ENCODE peak calls at places on chromosomes 5 and 9, in eight cellular contexts. One of them, this sample, is unnamed.
A peak's percentile ranks its signal among the peaks of the same experiment; 100 is the strongest.

GRCh38 chr5:61563401-61563800 is 231.3 kb downstream of the ZSWIM6 start:
- DNase-seq in SK-N-SH: no peak
- DNase-seq in A549: peak; percentile 38
- DNase-seq in WTC11: no peak
- DNase-seq in H1: no peak
- DNase-seq in IMR-90: peak; percentile 7
- DNase-seq in HepG2: no peak
- DNase-seq in GM12878: no peak
- DNase-seq in this sample: no peak

GRCh38 chr9:134226221-134226930 is 62.0 kb upstream of the RNU6ATAC start:
- DNase-seq in SK-N-SH: no peak
- DNase-seq in A549: peak; percentile 43
- DNase-seq in WTC11: no peak
- DNase-seq in H1: no peak
- DNase-seq in IMR-90: peak; percentile 92
- DNase-seq in HepG2: peak; percentile 83
- DNase-seq in GM12878: no peak
- DNase-seq in this sample: no peak

GRCh38 chr9:128251701-128252100 is 24.1 kb downstream of the GOLGA2 start:
- DNase-seq in SK-N-SH: no peak
- DNase-seq in A549: no peak
- DNase-seq in WTC11: no peak
- DNase-seq in H1: no peak
- DNase-seq in IMR-90: no peak
- DNase-seq in HepG2: no peak
- DNase-seq in GM12878: no peak
- DNase-seq in this sample: no peak

GRCh38 chr9:33813712-33814641 is 3.0 kb upstream of the UBE2R2 start:
- DNase-seq in SK-N-SH: peak; percentile 41
- DNase-seq in A549: peak; percentile 60
- DNase-seq in WTC11: no peak
- DNase-seq in H1: no peak
- DNase-seq in IMR-90: peak; percentile 90
- DNase-seq in HepG2: peak; percentile 50
- DNase-seq in GM12878: no peak
- DNase-seq in this sample: peak; percentile 29

GRCh38 chr9:118612201-118612600 is 757.0 kb downstream of the BRINP1 start:
- DNase-seq in SK-N-SH: no peak
- DNase-seq in A549: no peak
- DNase-seq in WTC11: no peak
- DNase-seq in H1: no peak
- DNase-seq in IMR-90: no peak
- DNase-seq in HepG2: no peak
- DNase-seq in GM12878: no peak
- DNase-seq in this sample: no peak

GRCh38 chr5:117318528-117318927 is 743.9 kb upstream of the SEMA6A start:
- DNase-seq in SK-N-SH: no peak
- DNase-seq in A549: peak; percentile 11
- DNase-seq in WTC11: peak; percentile 32
- DNase-seq in H1: peak; percentile 9
- DNase-seq in IMR-90: no peak
- DNase-seq in HepG2: no peak
- DNase-seq in GM12878: no peak
- DNase-seq in this sample: no peak

GRCh38 chr5:77168884-77169254 is 41.6 kb upstream of the PDE8B start:
- DNase-seq in SK-N-SH: no peak
- DNase-seq in A549: peak; percentile 80
- DNase-seq in WTC11: no peak
- DNase-seq in H1: no peak
- DNase-seq in IMR-90: no peak
- DNase-seq in HepG2: no peak
- DNase-seq in GM12878: no peak
- DNase-seq in this sample: peak; percentile 40

GRCh38 chr5:158947831-158948230 is 151.9 kb downstream of the EBF1 start:
- DNase-seq in SK-N-SH: no peak
- DNase-seq in A549: no peak
- DNase-seq in WTC11: no peak
- DNase-seq in H1: no peak
- DNase-seq in IMR-90: peak; percentile 43
- DNase-seq in HepG2: no peak
- DNase-seq in GM12878: no peak
- DNase-seq in this sample: no peak

GRCh38 chr9:99040911-99041582 is 63.9 kb upstream of the TGFBR1 start:
- DNase-seq in SK-N-SH: no peak
- DNase-seq in A549: peak; percentile 5
- DNase-seq in WTC11: no peak
- DNase-seq in H1: no peak
- DNase-seq in IMR-90: peak; percentile 87
- DNase-seq in HepG2: no peak
- DNase-seq in GM12878: no peak
- DNase-seq in this sample: no peak

GRCh38 chr9:114852050-114852594 is 46.3 kb upstream of the TNFSF15 start:
- DNase-seq in SK-N-SH: no peak
- DNase-seq in A549: no peak
- DNase-seq in WTC11: no peak
- DNase-seq in H1: no peak
- DNase-seq in IMR-90: peak; percentile 64
- DNase-seq in HepG2: no peak
- DNase-seq in GM12878: no peak
- DNase-seq in this sample: no peak

GRCh38 chr9:125074976-125075375 is 68.4 kb downstream of the SCAI start:
- DNase-seq in SK-N-SH: no peak
- DNase-seq in A549: no peak
- DNase-seq in WTC11: no peak
- DNase-seq in H1: no peak
- DNase-seq in IMR-90: peak; percentile 75
- DNase-seq in HepG2: no peak
- DNase-seq in GM12878: no peak
- DNase-seq in this sample: no peak

GRCh38 chr9:135214706-135215105 is 127.2 kb downstream of the OLFM1 start:
- DNase-seq in SK-N-SH: no peak
- DNase-seq in A549: no peak
- DNase-seq in WTC11: peak; percentile 9
- DNase-seq in H1: no peak
- DNase-seq in IMR-90: no peak
- DNase-seq in HepG2: no peak
- DNase-seq in GM12878: no peak
- DNase-seq in this sample: no peak

GRCh38 chr9:96450613-96451544 is 910 bp downstream of the HABP4 start:
- DNase-seq in SK-N-SH: peak; percentile 77
- DNase-seq in A549: peak; percentile 29
- DNase-seq in WTC11: peak; percentile 30
- DNase-seq in H1: no peak
- DNase-seq in IMR-90: peak; percentile 30
- DNase-seq in HepG2: peak; percentile 25
- DNase-seq in GM12878: no peak
- DNase-seq in this sample: no peak

GRCh38 chr9:101299901-101300300 is 84.9 kb downstream of the BAAT start:
- DNase-seq in SK-N-SH: no peak
- DNase-seq in A549: no peak
- DNase-seq in WTC11: no peak
- DNase-seq in H1: no peak
- DNase-seq in IMR-90: no peak
- DNase-seq in HepG2: no peak
- DNase-seq in GM12878: no peak
- DNase-seq in this sample: no peak

GRCh38 chr5:78648359-78649219 is at the start of gene LHFPL2:
- DNase-seq in SK-N-SH: peak; percentile 95
- DNase-seq in A549: peak; percentile 67
- DNase-seq in WTC11: peak; percentile 81
- DNase-seq in H1: no peak
- DNase-seq in IMR-90: peak; percentile 68
- DNase-seq in HepG2: no peak
- DNase-seq in GM12878: no peak
- DNase-seq in this sample: peak; percentile 56

GRCh38 chr5:32542216-32543059 is 42.9 kb upstream of the SUB1 start:
- DNase-seq in SK-N-SH: no peak
- DNase-seq in A549: no peak
- DNase-seq in WTC11: no peak
- DNase-seq in H1: no peak
- DNase-seq in IMR-90: peak; percentile 84
- DNase-seq in HepG2: no peak
- DNase-seq in GM12878: peak; percentile 97
- DNase-seq in this sample: no peak

GRCh38 chr5:135107101-135107500 is 73.1 kb upstream of the PITX1 start:
- DNase-seq in SK-N-SH: no peak
- DNase-seq in A549: no peak
- DNase-seq in WTC11: no peak
- DNase-seq in H1: no peak
- DNase-seq in IMR-90: no peak
- DNase-seq in HepG2: no peak
- DNase-seq in GM12878: no peak
- DNase-seq in this sample: no peak

GRCh38 chr5:41794478-41794877 is 75.7 kb downstream of the OXCT1 start:
- DNase-seq in SK-N-SH: no peak
- DNase-seq in A549: peak; percentile 64
- DNase-seq in WTC11: no peak
- DNase-seq in H1: no peak
- DNase-seq in IMR-90: peak; percentile 98
- DNase-seq in HepG2: peak; percentile 3
- DNase-seq in GM12878: no peak
- DNase-seq in this sample: peak; percentile 16

GRCh38 chr5:157920828-157921170 is 61.9 kb upstream of the CLINT1 start:
- DNase-seq in SK-N-SH: no peak
- DNase-seq in A549: no peak
- DNase-seq in WTC11: no peak
- DNase-seq in H1: no peak
- DNase-seq in IMR-90: no peak
- DNase-seq in HepG2: no peak
- DNase-seq in GM12878: no peak
- DNase-seq in this sample: no peak

GRCh38 chr5:126481243-126481642 is 58.0 kb downstream of the GRAMD2B start:
- DNase-seq in SK-N-SH: no peak
- DNase-seq in A549: no peak
- DNase-seq in WTC11: no peak
- DNase-seq in H1: no peak
- DNase-seq in IMR-90: peak; percentile 83
- DNase-seq in HepG2: no peak
- DNase-seq in GM12878: no peak
- DNase-seq in this sample: no peak

GRCh38 chr9:8751531-8751930 is 952.0 kb upstream of the DMAC1 start:
- DNase-seq in SK-N-SH: no peak
- DNase-seq in A549: no peak
- DNase-seq in WTC11: no peak
- DNase-seq in H1: no peak
- DNase-seq in IMR-90: no peak
- DNase-seq in HepG2: no peak
- DNase-seq in GM12878: no peak
- DNase-seq in this sample: no peak

GRCh38 chr5:133362438-133362837 is 249.9 kb downstream of the FSTL4 start:
- DNase-seq in SK-N-SH: no peak
- DNase-seq in A549: no peak
- DNase-seq in WTC11: no peak
- DNase-seq in H1: no peak
- DNase-seq in IMR-90: no peak
- DNase-seq in HepG2: no peak
- DNase-seq in GM12878: no peak
- DNase-seq in this sample: no peak

GRCh38 chr9:114696814-114697544 is 15.0 kb upstream of the TEX48 start:
- DNase-seq in SK-N-SH: no peak
- DNase-seq in A549: no peak
- DNase-seq in WTC11: no peak
- DNase-seq in H1: no peak
- DNase-seq in IMR-90: peak; percentile 62
- DNase-seq in HepG2: no peak
- DNase-seq in GM12878: peak; percentile 65
- DNase-seq in this sample: no peak

DNA sequence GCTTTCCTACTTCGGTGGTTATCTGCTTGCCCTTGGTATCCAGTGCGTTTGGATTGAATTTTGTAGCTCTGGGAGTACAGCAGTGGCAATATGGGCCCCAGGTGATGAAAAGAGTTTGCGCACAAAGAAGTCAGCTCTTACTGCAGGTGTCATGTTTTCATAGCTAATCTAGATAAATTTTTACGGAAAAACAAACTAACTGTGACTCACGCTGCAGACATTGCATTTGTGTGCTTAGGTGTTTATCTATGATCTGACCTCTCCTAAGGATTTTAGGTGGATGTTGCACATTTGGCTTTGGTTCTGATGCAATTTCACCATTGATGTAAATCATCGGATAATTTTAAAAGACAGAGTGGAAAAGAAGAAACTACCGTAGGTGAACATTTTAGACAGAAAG is 92.1 kb downstream of the VCAN start:
- DNase-seq in SK-N-SH: no peak
- DNase-seq in A549: no peak
- DNase-seq in WTC11: no peak
- DNase-seq in H1: no peak
- DNase-seq in IMR-90: no peak
- DNase-seq in HepG2: peak; percentile 88
- DNase-seq in GM12878: no peak
- DNase-seq in this sample: no peak
- TF ChIP-seq USF2 in SK-N-SH: no peak
- TF ChIP-seq USF2 in A549: no peak
- TF ChIP-seq USF2 in WTC11: no peak
- TF ChIP-seq USF2 in H1: no peak
- TF ChIP-seq USF2 in IMR-90: no peak
- TF ChIP-seq USF2 in HepG2: no peak
- TF ChIP-seq USF2 in GM12878: no peak
- TF ChIP-seq USF2 in this sample: no peak

GRCh38 chr9:13952906-13953305 is 361.0 kb downstream of the NFIB start:
- DNase-seq in SK-N-SH: no peak
- DNase-seq in A549: no peak
- DNase-seq in WTC11: no peak
- DNase-seq in H1: no peak
- DNase-seq in IMR-90: no peak
- DNase-seq in HepG2: no peak
- DNase-seq in GM12878: no peak
- DNase-seq in this sample: no peak
- TF ChIP-seq USF2 in SK-N-SH: no peak
- TF ChIP-seq USF2 in A549: no peak
- TF ChIP-seq USF2 in WTC11: no peak
- TF ChIP-seq USF2 in H1: no peak
- TF ChIP-seq USF2 in IMR-90: no peak
- TF ChIP-seq USF2 in HepG2: no peak
- TF ChIP-seq USF2 in GM12878: no peak
- TF ChIP-seq USF2 in this sample: no peak

GRCh38 chr5:104903941-104904340 is 1341.4 kb upstream of the NUDT12 start:
- DNase-seq in SK-N-SH: no peak
- DNase-seq in A549: no peak
- DNase-seq in WTC11: no peak
- DNase-seq in H1: no peak
- DNase-seq in IMR-90: no peak
- DNase-seq in HepG2: no peak
- DNase-seq in GM12878: no peak
- DNase-seq in this sample: no peak

GRCh38 chr5:104909803-104910202 is 1347.2 kb upstream of the NUDT12 start:
- DNase-seq in SK-N-SH: no peak
- DNase-seq in A549: peak; percentile 8
- DNase-seq in WTC11: no peak
- DNase-seq in H1: no peak
- DNase-seq in IMR-90: no peak
- DNase-seq in HepG2: no peak
- DNase-seq in GM12878: no peak
- DNase-seq in this sample: no peak

GRCh38 chr5:104904561-104904960 is 1342.0 kb upstream of the NUDT12 start:
- DNase-seq in SK-N-SH: no peak
- DNase-seq in A549: peak; percentile 13
- DNase-seq in WTC11: no peak
- DNase-seq in H1: no peak
- DNase-seq in IMR-90: no peak
- DNase-seq in HepG2: no peak
- DNase-seq in GM12878: no peak
- DNase-seq in this sample: no peak
- TF ChIP-seq USF2 in SK-N-SH: no peak
- TF ChIP-seq USF2 in A549: no peak
- TF ChIP-seq USF2 in WTC11: no peak
- TF ChIP-seq USF2 in H1: no peak
- TF ChIP-seq USF2 in IMR-90: no peak
- TF ChIP-seq USF2 in HepG2: no peak
- TF ChIP-seq USF2 in GM12878: no peak
- TF ChIP-seq USF2 in this sample: no peak

GRCh38 chr9:38032266-38032830 is 36.7 kb downstream of the SHB start:
- DNase-seq in SK-N-SH: no peak
- DNase-seq in A549: no peak
- DNase-seq in WTC11: no peak
- DNase-seq in H1: no peak
- DNase-seq in IMR-90: no peak
- DNase-seq in HepG2: no peak
- DNase-seq in GM12878: no peak
- DNase-seq in this sample: no peak
- TF ChIP-seq USF2 in SK-N-SH: no peak
- TF ChIP-seq USF2 in A549: no peak
- TF ChIP-seq USF2 in WTC11: no peak
- TF ChIP-seq USF2 in H1: no peak
- TF ChIP-seq USF2 in IMR-90: no peak
- TF ChIP-seq USF2 in HepG2: no peak
- TF ChIP-seq USF2 in GM12878: no peak
- TF ChIP-seq USF2 in this sample: no peak